ENCODE peak calls at places on chromosomes 1 and 21, in four cellular contexts. R, G, J and L are unnamed samples.

GRCh38 chr1:84603941-84604830 is 29.9 kb upstream of the CTBS start:
- DNase-seq in J (no peak), G (peak; percentile 97), R (no peak), L (no peak)

GRCh38 chr1:176998396-176998795 is 166.1 kb downstream of the ASTN1 start:
- DNase-seq in J (no peak), R (no peak), G (no peak), L (no peak)

GRCh38 chr1:48203287-48203900 is 19.1 kb upstream of the SLC5A9 start:
- DNase-seq in J (no peak), R (no peak), G (peak; percentile 77), L (no peak)

GRCh38 chr1:237318748-237319147 is 276.8 kb downstream of the RYR2 start:
- DNase-seq in R (no peak), J (no peak), G (no peak), L (no peak)

GRCh38 chr1:238176441-238176840 is 285.7 kb upstream of the ZP4 start:
- DNase-seq in J (no peak), R (no peak), G (no peak), L (no peak)

GRCh38 chr1:26370591-26371382 is 1.8 kb downstream of the ZNF683 start:
- DNase-seq in G (no peak), J (no peak), R (no peak), L (no peak)

GRCh38 chr1:233304489-233305102 is 9.1 kb upstream of the PCNX2 start:
- DNase-seq in R (no peak), J (no peak), G (peak; percentile 74), L (no peak)

GRCh38 chr1:159959451-159959850 is 5.4 kb upstream of the SLAMF9 start:
- DNase-seq in J (no peak), G (peak; percentile 94), R (no peak), L (no peak)

GRCh38 chr1:19059773-19060172 is 103.3 kb upstream of the IFFO2 start:
- DNase-seq in R (no peak), G (no peak), J (no peak), L (no peak)

GRCh38 chr1:156270314-156270713 is 12.3 kb downstream of the SMG5 start:
- DNase-seq in J (no peak), R (no peak), G (peak; percentile 29), L (no peak)

GRCh38 chr1:59903136-59903754 is 23.3 kb downstream of the CYP2J2 start:
- DNase-seq in G (peak; percentile 61), J (no peak), R (peak; percentile 23), L (no peak)

GRCh38 chr1:27392096-27392777 is at the start of gene GPR3:
- DNase-seq in J (peak; percentile 93), G (peak; percentile 94), R (peak; percentile 84), L (peak; percentile 90)

GRCh38 chr1:57091642-57092041 is 125.8 kb upstream of the C8B start:
- DNase-seq in G (no peak), J (no peak), R (no peak), L (no peak)

GRCh38 chr1:159921251-159921650 is 4.1 kb downstream of the TAGLN2 start:
- DNase-seq in R (no peak), J (no peak), G (no peak), L (no peak)

GRCh38 chr1:93579891-93580290 is 101.7 kb downstream of the BCAR3 start:
- DNase-seq in J (peak; percentile 57), G (peak; percentile 90), R (no peak), L (no peak)

GRCh38 chr1:87686671-87687070 is 358.0 kb downstream of the LMO4 start:
- DNase-seq in J (no peak), G (no peak), R (no peak), L (no peak)

GRCh38 chr1:115826642-115827041 is 14.3 kb downstream of the NHLH2 start:
- DNase-seq in R (no peak), J (no peak), G (no peak), L (no peak)

GRCh38 chr1:114289321-114289720 is 135.7 kb upstream of the SYT6 start:
- DNase-seq in J (no peak), R (no peak), G (no peak), L (no peak)

GRCh38 chr21:31117046-31117916 is 79.0 kb upstream of the KRTAP19-8 start:
- DNase-seq in G (peak; percentile 94), J (no peak), R (no peak), L (no peak)

GRCh38 chr1:94926365-94926914 is 470 bp downstream of the CNN3 start:
- DNase-seq in R (peak; percentile 62), J (peak; percentile 60), G (peak; percentile 56), L (no peak)

GRCh38 chr1:232845521-232845920 is 40.3 kb downstream of the MAP10 start:
- DNase-seq in G (no peak), R (no peak), J (no peak), L (no peak)

GRCh38 chr1:44368471-44369151 is 13.6 kb upstream of the ERI3 start:
- DNase-seq in R (peak; percentile 16), J (no peak), G (no peak), L (no peak)

GRCh38 chr1:24179251-24179895 is 7.7 kb downstream of the IFNLR1 start:
- DNase-seq in R (no peak), G (no peak), J (no peak), L (no peak)

GRCh38 chr1:153750026-153750995 is 22.5 kb downstream of the INTS3 start:
- DNase-seq in R (no peak), G (no peak), J (no peak), L (no peak)

GRCh38 chr21:15408089-15408488 is 321.7 kb upstream of the USP25 start:
- DNase-seq in R (no peak), G (no peak), J (no peak), L (no peak)

GRCh38 chr1:51792864-51793263 is 85.7 kb downstream of the NRDC start:
- DNase-seq in J (no peak), G (peak; percentile 18), R (no peak), L (no peak)
- TF ChIP-seq CTCF in J (no peak), G (no peak), R (no peak), L (no peak)

GRCh38 chr1:118907466-118907865 is 80.7 kb downstream of the TBX15 start:
- DNase-seq in R (no peak), G (no peak), J (no peak), L (no peak)
- TF ChIP-seq CTCF in R (no peak), G (no peak), J (no peak), L (no peak)

GRCh38 chr1:46530791-46531409 is 20.5 kb downstream of the KNCN start:
- DNase-seq in J (no peak), G (peak; percentile 72), R (no peak), L (no peak)
- TF ChIP-seq CTCF in J (peak; percentile 21), G (peak; percentile 50), R (peak; percentile 55), L (no peak)

GRCh38 chr1:82090104-82090503 is 289.4 kb downstream of the ADGRL2 start:
- DNase-seq in R (no peak), G (peak; percentile 6), J (no peak), L (no peak)
- TF ChIP-seq CTCF in R (peak; percentile 51), G (peak; percentile 33), J (no peak), L (no peak)

GRCh38 chr1:205243355-205244191 is 15.8 kb downstream of the TMCC2 start:
- DNase-seq in J (no peak), R (no peak), G (no peak), L (no peak)
- TF ChIP-seq CTCF in J (no peak), R (no peak), G (no peak), L (no peak)

DNA sequence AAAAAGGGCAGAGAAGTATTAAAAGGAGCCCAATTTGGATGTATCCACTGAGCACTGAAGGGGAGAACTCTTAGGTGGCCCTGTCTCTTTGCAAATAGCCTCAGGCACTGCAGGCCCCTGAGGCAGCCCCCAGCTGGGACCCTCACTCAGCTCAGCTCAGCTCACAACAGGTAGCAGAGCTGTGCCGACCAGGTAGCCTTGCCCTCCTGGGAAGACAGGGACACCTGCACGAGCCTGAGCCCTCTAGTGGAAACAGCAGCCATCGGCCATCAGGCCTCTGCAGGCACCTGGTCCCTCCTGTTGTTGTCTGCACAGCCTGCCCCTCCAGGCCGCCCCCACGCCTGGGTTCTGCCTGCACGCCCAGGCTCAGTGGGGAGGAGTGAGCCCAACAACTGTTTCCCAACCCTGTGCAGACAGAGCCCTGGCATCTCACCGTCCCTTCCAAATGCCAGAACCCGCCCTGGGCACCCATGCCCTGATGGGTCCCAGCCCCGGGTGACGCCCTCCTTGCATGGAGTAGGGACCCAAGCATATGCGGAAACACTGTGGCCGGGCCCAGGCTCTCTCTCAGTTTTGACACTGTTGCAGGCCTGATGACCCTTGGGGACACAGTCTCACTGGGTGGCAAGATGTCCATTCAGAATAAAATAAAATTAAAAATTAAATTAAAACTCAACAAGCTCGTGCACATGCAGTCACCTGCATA is 60.0 kb upstream of the AJAP1 start:
- DNase-seq in R (no peak), G (peak; percentile 21), J (no peak), L (no peak)
- TF ChIP-seq CTCF in R (no peak), G (peak; percentile 24), J (no peak), L (no peak)